ENCODE peak calls at places on chromosomes 2 and 18, in nine cellular contexts. E is H4; P is GM19239; B is RWPE1; C is endothelial cell; A is ELR; M is ascending aorta; Q is CD4-positive, alpha-beta memory T cell; G is coronary artery. Z is an unnamed sample.

GRCh38 chr2:152434395-152435182 is 99.6 kb downstream of the FMNL2 start:
- DNase-seq in E (no peak), P (no peak), B (no peak), C (no peak), A (no peak), M (no peak), Q (no peak), G (no peak), Z (no peak)

GRCh38 chr2:104944495-104944894 is 90.6 kb downstream of the POU3F3 start:
- DNase-seq in E (peak; percentile 26), P (no peak), B (peak; percentile 41), C (peak; percentile 45), A (peak; percentile 24), M (no peak), Q (no peak), G (no peak), Z (no peak)

GRCh38 chr18:24118750-24119577 is 19.9 kb upstream of the CABYR start:
- DNase-seq in E (peak; percentile 68), P (peak; percentile 43), B (peak; percentile 51), C (peak; percentile 68), A (peak; percentile 76), M (no peak), Q (peak; percentile 76), G (no peak), Z (peak; percentile 20)

GRCh38 chr2:56680971-56681631 is 497.3 kb downstream of the CCDC85A start:
- DNase-seq in E (no peak), P (no peak), B (no peak), C (no peak), A (peak; percentile 83), M (no peak), Q (no peak), G (no peak), Z (no peak)

GRCh38 chr2:101064868-101065549 is 62.9 kb downstream of the RPL31 start:
- DNase-seq in E (peak; percentile 68), P (no peak), B (peak; percentile 77), C (no peak), A (peak; percentile 84), M (no peak), Q (no peak), G (no peak), Z (no peak)

GRCh38 chr18:34718610-34719009 is 8.5 kb downstream of the DTNA start:
- DNase-seq in E (no peak), P (no peak), B (no peak), C (no peak), A (no peak), M (no peak), Q (no peak), G (no peak), Z (no peak)

GRCh38 chr2:63648632-63649031 is 59.9 kb downstream of the MDH1 start:
- DNase-seq in E (no peak), P (no peak), B (no peak), C (no peak), A (no peak), M (no peak), Q (no peak), G (no peak), Z (no peak)

GRCh38 chr18:63138469-63139340 is 180.9 kb downstream of the BCL2 start:
- DNase-seq in E (no peak), P (no peak), B (no peak), C (peak; percentile 54), A (no peak), M (no peak), Q (no peak), G (no peak), Z (no peak)

GRCh38 chr18:68969027-68969426 is 171.1 kb downstream of the CCDC102B start:
- DNase-seq in E (no peak), P (no peak), B (no peak), C (no peak), A (no peak), M (no peak), Q (no peak), G (no peak), Z (no peak)

GRCh38 chr2:53422979-53423378 is 344.6 kb upstream of the CHAC2 start:
- DNase-seq in E (peak; percentile 32), P (peak; percentile 7), B (peak; percentile 14), C (peak; percentile 42), A (peak; percentile 69), M (no peak), Q (no peak), G (no peak), Z (no peak)

GRCh38 chr2:45300026-45300750 is 290.9 kb upstream of the SIX2 start:
- DNase-seq in E (no peak), P (no peak), B (no peak), C (no peak), A (no peak), M (no peak), Q (no peak), G (no peak), Z (no peak)

GRCh38 chr2:132416080-132416911 is at the start of gene GPR39:
- DNase-seq in E (peak; percentile 97), P (no peak), B (peak; percentile 96), C (peak; percentile 45), A (peak; percentile 99), M (no peak), Q (no peak), G (no peak), Z (no peak)

GRCh38 chr2:160583823-160584537 is 90.4 kb upstream of the RBMS1 start:
- DNase-seq in E (no peak), P (no peak), B (no peak), C (no peak), A (no peak), M (no peak), Q (no peak), G (no peak), Z (no peak)

GRCh38 chr2:200839513-200839912 is 24.9 kb downstream of the CLK1 start:
- DNase-seq in E (no peak), P (no peak), B (peak; percentile 34), C (no peak), A (no peak), M (no peak), Q (no peak), G (no peak), Z (no peak)

GRCh38 chr18:46464926-46465655 is 191.9 kb downstream of the LOXHD1 start:
- DNase-seq in E (no peak), P (no peak), B (no peak), C (no peak), A (peak; percentile 11), M (no peak), Q (no peak), G (no peak), Z (no peak)

GRCh38 chr2:45816273-45816672 is 164.8 kb downstream of the PRKCE start:
- DNase-seq in E (no peak), P (no peak), B (no peak), C (no peak), A (no peak), M (no peak), Q (no peak), G (no peak), Z (no peak)

Z was measured in GM12892.